ENCODE peak calls at places on chromosome 7, in six cellular contexts. X is DND-41, F is HFFc6, V is nephron progenitor cell, W is cardiac muscle cell, A is upper lobe of right lung. I is an unnamed sample.

GRCh38 chr7:45702751-45703150 is 128.6 kb downstream of the ADCY1 start:
- DNase-seq in X (no peak), F (no peak), V (no peak), W (no peak), A (peak), I (no peak)

GRCh38 chr7:47648301-47648900 is 66.5 kb upstream of the TNS3 start:
- DNase-seq in X (no peak), F (no peak), V (no peak), W (no peak), A (no peak), I (no peak)

GRCh38 chr7:130695840-130696239 is 9.5 kb upstream of the TSGA13 start:
- DNase-seq in X (no peak), F (peak), V (no peak), W (peak), A (no peak), I (peak)

GRCh38 chr7:159280008-159280407 is 135.3 kb upstream of the VIPR2 start:
- DNase-seq in X (peak), F (no peak), V (no peak), W (no peak), A (no peak), I (no peak)

GRCh38 chr7:36904802-36905201 is 180.5 kb upstream of the AOAH start:
- DNase-seq in X (no peak), F (no peak), V (no peak), W (no peak), A (no peak), I (no peak)

GRCh38 chr7:76257973-76258372 is 44.5 kb upstream of the HSPB1 start:
- DNase-seq in X (no peak), F (no peak), V (peak), W (no peak), A (no peak), I (no peak)

GRCh38 chr7:159144756-159145543 is at the start of gene VIPR2:
- DNase-seq in X (peak), F (no peak), V (peak), W (no peak), A (no peak), I (no peak)

GRCh38 chr7:77674878-77675277 is 21.4 kb upstream of the RSBN1L start:
- DNase-seq in X (no peak), F (peak), V (no peak), W (no peak), A (peak), I (no peak)

GRCh38 chr7:140607441-140607989 is 33.1 kb downstream of the DENND2A start:
- DNase-seq in X (no peak), F (peak), V (no peak), W (no peak), A (peak), I (no peak)

GRCh38 chr7:16396766-16397496 is 24.4 kb downstream of the CRPPA start:
- DNase-seq in X (no peak), F (no peak), V (no peak), W (no peak), A (no peak), I (no peak)
- TF ChIP-seq CTCF in X (no peak), F (no peak), V (no peak), W (no peak), A (no peak), I (no peak)

DNA sequence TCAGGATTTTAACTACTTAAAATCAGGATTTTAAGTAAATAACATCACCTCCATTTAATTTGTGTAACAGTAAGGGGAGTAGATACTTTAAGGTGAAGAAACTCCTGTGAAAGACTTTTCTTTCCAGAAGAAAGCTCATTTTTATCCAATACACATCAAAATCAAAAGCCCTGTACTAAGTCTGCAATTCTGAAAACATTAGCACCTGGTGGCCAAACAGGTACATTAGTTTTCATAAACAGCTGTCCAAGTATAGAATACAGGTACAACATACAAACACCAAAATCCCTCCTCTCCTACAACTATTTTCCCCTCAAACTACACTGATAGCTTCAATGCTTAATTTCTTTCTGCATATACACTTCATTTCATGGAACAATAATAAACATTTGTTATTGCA is 22.9 kb downstream of the FAM3C start:
- DNase-seq in X (no peak), F (no peak), V (no peak), W (no peak), A (no peak), I (no peak)
- TF ChIP-seq CTCF in X (no peak), F (peak), V (no peak), W (peak), A (no peak), I (no peak)

DNA sequence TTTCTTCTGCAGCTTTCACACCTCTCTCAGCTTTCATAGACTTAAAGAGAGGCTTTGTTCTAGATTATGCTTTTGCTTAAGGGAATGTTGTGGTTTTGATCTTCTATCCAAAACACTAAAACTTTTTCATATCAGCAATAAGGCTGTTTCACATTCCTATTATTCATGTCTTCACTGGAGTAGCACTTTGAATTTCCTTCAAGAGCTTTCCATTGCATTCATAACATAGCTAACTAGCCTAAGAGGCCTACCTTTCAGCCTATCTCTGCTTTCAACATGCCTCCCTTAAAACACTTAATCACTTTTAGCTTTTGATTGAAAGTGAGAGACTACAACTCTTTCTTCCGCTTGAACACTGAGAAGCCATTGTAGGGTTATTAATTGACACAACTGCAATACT is 1117.0 kb upstream of the PHF14 start:
- DNase-seq in X (no peak), F (no peak), V (no peak), W (peak), A (no peak), I (no peak)
- TF ChIP-seq CTCF in X (no peak), F (no peak), V (no peak), W (no peak), A (no peak), I (no peak)

GRCh38 chr7:150388306-150388705 is 9.2 kb downstream of the ZNF775 start:
- DNase-seq in X (no peak), F (no peak), V (no peak), W (no peak), A (peak), I (no peak)

GRCh38 chr7:150389532-150389816 is 10.3 kb downstream of the ZNF775 start:
- DNase-seq in X (no peak), F (no peak), V (no peak), W (no peak), A (no peak), I (no peak)

GRCh38 chr7:150390206-150390605 is 11.1 kb downstream of the ZNF775 start:
- DNase-seq in X (no peak), F (peak), V (no peak), W (no peak), A (no peak), I (no peak)

GRCh38 chr7:150385240-150385830 is 6.2 kb downstream of the ZNF775 start:
- DNase-seq in X (no peak), F (no peak), V (no peak), W (no peak), A (peak), I (no peak)

DNA sequence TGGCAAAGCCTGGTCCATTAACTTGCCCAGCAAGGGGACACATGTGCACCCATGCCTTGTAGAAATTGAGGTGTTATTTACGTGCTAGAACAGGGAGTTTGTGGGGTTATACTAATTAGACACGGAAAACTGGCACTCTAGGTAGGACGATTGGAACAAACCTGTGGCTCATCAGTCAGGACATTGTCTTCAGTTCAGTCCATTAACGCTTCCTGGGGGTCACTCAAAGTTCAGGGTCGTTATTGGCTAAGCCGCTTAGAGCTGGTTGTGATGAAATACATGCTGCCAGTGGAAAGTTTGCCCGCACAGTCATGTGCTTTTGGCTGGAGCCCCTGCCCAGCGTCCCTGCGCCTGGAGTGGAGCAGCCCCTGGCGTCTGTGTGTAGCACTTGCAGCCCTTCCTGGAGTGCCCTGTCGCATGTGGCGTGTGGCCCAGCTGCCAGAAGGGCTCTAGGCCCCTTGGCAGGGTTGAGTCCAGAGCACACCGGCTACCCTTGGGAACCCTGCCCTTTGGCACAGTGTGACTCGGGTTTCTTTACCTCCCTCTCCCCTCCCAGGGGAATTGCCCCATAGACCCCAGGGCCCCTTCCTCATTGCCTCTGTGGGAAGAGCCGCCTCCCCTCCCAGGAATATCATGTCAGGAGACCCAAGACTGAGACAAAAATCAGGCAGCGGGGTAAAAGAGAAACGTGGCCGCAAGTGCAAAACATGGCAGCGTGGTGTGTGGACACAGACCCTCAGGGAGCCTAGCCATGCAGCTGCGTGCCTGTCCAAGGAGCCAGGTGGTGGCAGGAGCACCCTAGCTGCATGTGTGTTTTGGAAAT is 9.8 kb downstream of the ZNF775 start:
- DNase-seq in X (no peak), F (no peak), V (peak), W (peak), A (peak), I (no peak)
- TF ChIP-seq CTCF in X (no peak), F (peak), V (peak), W (peak), A (peak), I (peak)

GRCh38 chr7:127632276-127632910 is 14.5 kb upstream of the PAX4 start:
- DNase-seq in X (no peak), F (peak), V (no peak), W (no peak), A (no peak), I (no peak)

GRCh38 chr7:127629268-127629854 is 11.4 kb upstream of the PAX4 start:
- DNase-seq in X (peak), F (no peak), V (peak), W (peak), A (no peak), I (no peak)

DNA sequence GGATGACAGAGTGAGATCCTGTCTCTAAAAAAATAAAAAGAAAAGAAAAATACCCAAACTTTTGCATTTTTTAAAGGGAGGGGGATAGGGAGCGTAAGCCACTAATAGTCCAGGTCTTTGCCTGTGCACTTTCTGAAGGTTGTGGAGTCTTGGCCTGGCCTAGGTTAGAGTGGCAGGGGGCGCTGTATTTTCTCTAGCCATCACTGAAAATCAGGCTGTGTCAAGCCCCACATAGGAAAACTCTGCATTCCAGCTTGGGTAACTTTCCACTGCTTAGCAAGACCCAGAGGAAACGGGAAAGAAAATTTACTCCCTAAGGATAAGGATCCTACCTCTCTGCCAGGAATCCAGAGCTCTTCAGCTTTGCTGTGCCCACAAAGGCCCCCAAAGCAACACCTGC is 10.5 kb upstream of the PAX4 start:
- DNase-seq in X (no peak), F (no peak), V (peak), W (peak), A (no peak), I (no peak)
- TF ChIP-seq CTCF in X (no peak), F (peak), V (no peak), W (peak), A (no peak), I (peak)

GRCh38 chr7:12434012-12434642 is 30.5 kb upstream of the VWDE start:
- DNase-seq in X (no peak), F (no peak), V (no peak), W (no peak), A (no peak), I (no peak)
- TF ChIP-seq CTCF in X (peak), F (peak), V (peak), W (peak), A (peak), I (peak)

GRCh38 chr7:6305330-6305729 is 32.9 kb upstream of the CYTH3 start:
- DNase-seq in X (no peak), F (no peak), V (no peak), W (no peak), A (no peak), I (no peak)
- TF ChIP-seq CTCF in X (no peak), F (no peak), V (no peak), W (no peak), A (no peak), I (no peak)

DNA sequence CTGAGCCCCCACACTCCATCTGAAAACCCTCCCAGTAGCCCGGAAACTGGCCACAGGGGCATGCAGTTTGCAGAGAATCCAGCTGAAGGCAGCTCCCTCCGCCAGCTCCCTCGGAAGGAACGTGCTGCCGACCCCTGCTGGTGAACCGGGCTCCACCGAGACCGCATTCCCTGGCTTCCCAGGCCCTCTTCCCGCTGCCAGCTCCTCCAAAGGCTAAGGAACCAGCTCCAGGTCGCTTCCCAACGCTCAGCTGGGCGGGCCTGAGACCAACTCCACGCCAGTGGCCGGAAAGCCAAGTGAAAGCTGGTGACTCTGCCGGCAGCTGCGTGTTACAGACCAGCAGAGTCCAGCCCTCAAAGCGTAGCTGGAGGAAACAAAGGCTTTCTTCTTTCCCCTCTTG is 35.8 kb downstream of the GPER1 start:
- DNase-seq in X (no peak), F (no peak), V (peak), W (peak), A (peak), I (peak)
- TF ChIP-seq CTCF in X (no peak), F (no peak), V (peak), W (peak), A (peak), I (peak)